ENCODE peak calls at places on chromosomes 3 and 15, in four cellular contexts. R is K562, P is HepG2, A is HCT116. K is an unnamed sample.

GRCh38 chr3:141123677-141124410 is 72.7 kb downstream of the SPSB4 start:
- DNase-seq in R (no peak), P (no peak), A (no peak), K (no peak)

GRCh38 chr3:21314688-21315087 is 436.3 kb downstream of the ZNF385D start:
- DNase-seq in R (no peak), P (no peak), A (no peak), K (no peak)

GRCh38 chr15:101188517-101189340 is 63.1 kb downstream of the CHSY1 start:
- DNase-seq in R (no peak), P (no peak), A (no peak), K (no peak)

GRCh38 chr15:91694131-91694828 is 159.2 kb upstream of the SLCO3A1 start:
- DNase-seq in R (no peak), P (no peak), A (no peak), K (no peak)

GRCh38 chr15:35499723-35500122 is 46.2 kb downstream of the DPH6 start:
- DNase-seq in R (no peak), P (no peak), A (no peak), K (no peak)

GRCh38 chr3:126186749-126187148 is 6.4 kb upstream of the ALDH1L1 start:
- DNase-seq in R (no peak), P (no peak), A (no peak), K (no peak)

GRCh38 chr3:98623572-98624280 is 30.3 kb upstream of the CPOX start:
- DNase-seq in R (no peak), P (no peak), A (no peak), K (no peak)

GRCh38 chr15:60899322-60899966 is 329.7 kb downstream of the RORA start:
- DNase-seq in R (no peak), P (peak), A (no peak), K (no peak)

GRCh38 chr15:29736012-29736744 is 86.1 kb downstream of the TJP1 start:
- DNase-seq in R (no peak), P (no peak), A (no peak), K (no peak)

GRCh38 chr3:37904614-37905047 is 43.0 kb downstream of the CTDSPL start:
- DNase-seq in R (no peak), P (no peak), A (no peak), K (no peak)

GRCh38 chr15:66102563-66103292 is 150.8 kb downstream of the MEGF11 start:
- DNase-seq in R (no peak), P (no peak), A (no peak), K (no peak)

GRCh38 chr3:13123266-13123665 is 50.0 kb upstream of the IQSEC1 start:
- DNase-seq in R (no peak), P (no peak), A (no peak), K (no peak)

GRCh38 chr3:189641776-189642175 is 10.6 kb downstream of the TP63 start:
- DNase-seq in R (no peak), P (no peak), A (no peak), K (no peak)

GRCh38 chr15:62119224-62119925 is 45.7 kb downstream of the C2CD4B start:
- DNase-seq in R (no peak), P (peak), A (peak), K (peak)

GRCh38 chr3:157088506-157089454 is 71.2 kb downstream of the CCNL1 start:
- DNase-seq in R (peak), P (peak), A (peak), K (peak)

GRCh38 chr3:47846880-47847248 is 43.9 kb downstream of the DHX30 start:
- DNase-seq in R (no peak), P (no peak), A (no peak), K (no peak)

GRCh38 chr15:57440167-57440566 is 63.9 kb downstream of the CGNL1 start:
- DNase-seq in R (no peak), P (no peak), A (no peak), K (no peak)

GRCh38 chr15:37103475-37104071 is 3.2 kb upstream of the MEIS2 start:
- DNase-seq in R (no peak), P (no peak), A (no peak), K (no peak)

GRCh38 chr15:35928847-35929246 is 382.9 kb upstream of the DPH6 start:
- DNase-seq in R (no peak), P (no peak), A (no peak), K (no peak)

GRCh38 chr3:115085197-115085865 is 61.8 kb downstream of the ZBTB20 start:
- DNase-seq in R (no peak), P (no peak), A (no peak), K (no peak)

GRCh38 chr3:56320907-56321306 is 147.4 kb downstream of the ERC2 start:
- DNase-seq in R (no peak), P (no peak), A (no peak), K (no peak)

GRCh38 chr3:38608961-38609360 is 40.5 kb downstream of the SCN5A start:
- DNase-seq in R (no peak), P (no peak), A (no peak), K (no peak)

GRCh38 chr15:61835476-61836106 is 224.7 kb downstream of the VPS13C start:
- DNase-seq in R (peak), P (peak), A (peak), K (peak)

GRCh38 chr15:74613953-74614743 is 1.5 kb upstream of the CLK3 start:
- DNase-seq in R (no peak), P (no peak), A (no peak), K (no peak)

GRCh38 chr3:61730058-61730457 is 168.7 kb downstream of the PTPRG start:
- DNase-seq in R (no peak), P (peak), A (no peak), K (no peak)

GRCh38 chr15:70670680-70671079 is 92.7 kb downstream of the UACA start:
- DNase-seq in R (no peak), P (no peak), A (no peak), K (no peak)

GRCh38 chr3:40923130-40923529 is 276.2 kb upstream of the CTNNB1 start:
- DNase-seq in R (no peak), P (no peak), A (no peak), K (no peak)

GRCh38 chr3:195260286-195260905 is 10.6 kb downstream of the XXYLT1 start:
- DNase-seq in R (no peak), P (no peak), A (no peak), K (no peak)

GRCh38 chr3:5021571-5022092 is 42.4 kb downstream of the BHLHE40 start:
- DNase-seq in R (peak), P (peak), A (peak), K (peak)

GRCh38 chr3:30632065-30632464 is 25.7 kb downstream of the TGFBR2 start:
- DNase-seq in R (no peak), P (no peak), A (no peak), K (no peak)

GRCh38 chr3:160400048-160400630 is 689 bp downstream of the SMC4 start:
- DNase-seq in R (peak), P (peak), A (no peak), K (no peak)

GRCh38 chr15:42736178-42736792 is 643 bp downstream of the CDAN1 start:
- DNase-seq in R (peak), P (no peak), A (no peak), K (no peak)

GRCh38 chr3:55690746-55691540 is 203.8 kb upstream of the WNT5A start:
- DNase-seq in R (no peak), P (no peak), A (no peak), K (no peak)

GRCh38 chr15:80662129-80662528 is 33.0 kb upstream of the ABHD17C start:
- DNase-seq in R (no peak), P (no peak), A (no peak), K (no peak)

GRCh38 chr15:80660114-80660513 is 35.0 kb upstream of the ABHD17C start:
- DNase-seq in R (no peak), P (peak), A (no peak), K (no peak)

GRCh38 chr15:80662756-80663553 is 32.2 kb upstream of the ABHD17C start:
- DNase-seq in R (no peak), P (no peak), A (no peak), K (no peak)

GRCh38 chr15:80654299-80654698 is 40.8 kb upstream of the ABHD17C start:
- DNase-seq in R (no peak), P (no peak), A (no peak), K (no peak)

GRCh38 chr15:80659375-80659774 is 35.7 kb upstream of the ABHD17C start:
- DNase-seq in R (no peak), P (no peak), A (no peak), K (no peak)
- TF ChIP-seq REST in R (no peak), P (no peak), A (no peak), K (no peak)

DNA sequence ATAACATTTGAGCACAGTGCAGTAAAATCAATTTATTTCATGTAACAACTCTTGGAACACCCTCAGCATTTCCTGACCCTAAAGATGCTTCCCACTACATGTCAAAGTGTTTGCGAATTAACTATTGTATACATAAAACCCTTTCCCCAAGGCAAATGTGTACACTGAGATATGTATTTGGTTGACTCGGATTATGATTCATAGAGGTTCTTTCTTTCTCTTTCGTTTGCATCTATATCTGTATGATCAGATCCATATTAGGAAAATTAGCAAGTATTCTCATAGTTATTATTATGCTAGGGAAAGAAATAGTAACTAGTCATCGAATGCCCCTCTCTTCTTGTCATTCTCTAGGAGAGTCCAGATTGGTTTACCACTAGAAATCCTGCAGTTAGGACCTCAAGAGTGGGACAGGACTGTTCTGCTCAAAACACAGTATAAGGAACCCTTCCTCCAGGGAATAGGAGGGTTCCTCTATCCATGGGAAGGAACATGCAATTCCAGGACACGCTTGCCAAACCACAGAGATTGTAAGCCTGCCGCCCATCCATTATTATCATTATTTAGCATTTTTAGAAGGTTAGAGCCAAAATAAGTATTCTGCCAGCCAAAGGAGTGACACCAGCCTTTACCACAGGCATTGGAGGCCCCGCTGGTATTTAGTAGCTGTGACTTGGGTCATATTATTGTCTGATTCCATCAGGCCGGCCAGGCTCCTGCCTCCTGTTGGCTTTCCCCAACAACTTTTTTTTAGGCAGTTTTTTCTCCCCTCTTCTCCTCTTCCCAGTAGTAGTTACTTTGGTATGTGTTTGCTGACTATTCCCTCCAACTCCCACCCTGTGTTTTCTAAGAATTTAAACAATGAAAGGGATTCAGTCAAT is 100.7 kb downstream of the GALK2 start:
- DNase-seq in R (no peak), P (no peak), A (no peak), K (peak)
- TF ChIP-seq TCF7L2 in R (no peak), P (no peak), A (no peak), K (no peak)

GRCh38 chr3:53236112-53236841 is 19.5 kb downstream of the TKT start:
- DNase-seq in R (peak), P (peak), A (peak), K (no peak)
- TF ChIP-seq POLR2AphosphoS5 in R (no peak), P (no peak), A (peak), K (no peak)

GRCh38 chr3:122996038-122996580 is 31.5 kb downstream of the SEMA5B start:
- DNase-seq in R (no peak), P (no peak), A (no peak), K (no peak)

GRCh38 chr3:122992628-122993570 is 34.7 kb downstream of the SEMA5B start:
- DNase-seq in R (no peak), P (no peak), A (no peak), K (no peak)

GRCh38 chr3:122993573-122993972 is 34.0 kb downstream of the SEMA5B start:
- DNase-seq in R (no peak), P (no peak), A (no peak), K (no peak)

GRCh38 chr3:122992138-122992537 is 35.4 kb downstream of the SEMA5B start:
- DNase-seq in R (no peak), P (no peak), A (no peak), K (no peak)

DNA sequence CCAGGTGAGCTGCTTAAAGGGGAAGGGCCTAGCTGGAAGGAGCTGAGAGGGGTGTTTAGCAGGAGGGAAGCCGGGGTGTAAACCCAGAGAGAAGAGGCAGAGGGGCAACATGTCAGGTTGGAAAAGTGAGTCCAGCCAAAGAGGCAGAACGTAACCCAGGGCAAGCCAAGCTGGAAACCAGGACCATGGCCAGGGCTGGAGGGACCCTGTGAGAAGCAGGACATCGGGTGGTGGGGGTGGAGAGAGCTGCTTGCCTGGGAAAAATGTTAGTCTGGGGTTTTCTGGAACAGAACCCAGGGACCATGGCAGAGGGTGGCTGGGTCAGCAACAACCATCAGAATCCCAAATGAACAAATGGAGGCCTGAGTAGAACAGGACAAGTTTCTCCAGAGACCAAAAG is 32.6 kb downstream of the SEMA5B start:
- DNase-seq in R (no peak), P (no peak), A (no peak), K (no peak)
- TF ChIP-seq REST in R (no peak), P (no peak), A (no peak), K (peak)

GRCh38 chr15:77019476-77020331 is 24.8 kb downstream of the PSTPIP1 start:
- DNase-seq in R (no peak), P (no peak), A (no peak), K (no peak)
- TF ChIP-seq TCF7L2 in R (no peak), P (no peak), A (no peak), K (no peak)

GRCh38 chr3:161577662-161578061 is 81.1 kb downstream of the OTOL1 start:
- DNase-seq in R (no peak), P (no peak), A (no peak), K (no peak)

DNA sequence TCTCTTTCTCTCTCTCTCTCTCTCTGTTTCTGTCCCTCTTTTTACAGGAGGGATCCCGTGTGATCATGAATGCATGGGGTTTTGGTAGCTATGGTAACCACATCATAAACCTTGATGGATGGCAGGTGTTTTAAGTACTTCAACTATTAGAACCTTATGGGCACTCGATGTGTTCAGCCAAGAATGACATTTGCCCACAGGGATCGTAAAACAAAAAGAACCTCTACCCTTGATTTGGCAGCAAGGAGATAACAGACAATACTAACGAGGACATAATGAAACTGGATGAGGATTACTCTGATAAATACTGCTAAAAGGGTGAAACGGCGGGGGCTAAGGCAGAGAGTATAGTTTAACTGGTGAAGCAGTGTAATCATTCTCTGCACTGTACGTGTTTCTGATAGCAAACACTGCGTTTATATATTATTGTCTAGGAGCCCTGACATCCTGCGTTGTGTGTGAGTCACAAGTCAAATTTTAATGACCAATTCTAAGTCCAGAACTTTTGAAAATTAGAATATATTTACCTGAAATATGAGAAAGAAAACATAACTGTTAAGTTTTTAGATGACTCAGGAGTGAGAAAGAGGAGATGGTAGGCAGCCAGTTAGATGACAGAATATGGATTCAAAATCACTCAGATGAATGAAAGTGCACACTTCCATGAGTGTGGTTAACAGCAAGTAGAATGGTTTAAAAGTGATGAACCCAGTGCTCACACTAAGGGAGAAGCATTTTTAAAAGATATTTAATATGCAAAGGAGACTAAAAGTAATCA is 80.3 kb downstream of the OTOL1 start:
- DNase-seq in R (no peak), P (no peak), A (no peak), K (no peak)
- TF ChIP-seq POLR2AphosphoS5 in R (no peak), P (no peak), A (no peak), K (no peak)

GRCh38 chr3:42078686-42079085 is 12.5 kb upstream of the TRAK1 start:
- DNase-seq in R (no peak), P (no peak), A (no peak), K (no peak)

GRCh38 chr3:42077785-42078184 is 13.4 kb upstream of the TRAK1 start:
- DNase-seq in R (no peak), P (no peak), A (no peak), K (no peak)

GRCh38 chr3:42080452-42080872 is 10.7 kb upstream of the TRAK1 start:
- DNase-seq in R (no peak), P (peak), A (peak), K (no peak)

GRCh38 chr3:42081814-42082473 is 9.2 kb upstream of the TRAK1 start:
- DNase-seq in R (no peak), P (no peak), A (no peak), K (no peak)

DNA sequence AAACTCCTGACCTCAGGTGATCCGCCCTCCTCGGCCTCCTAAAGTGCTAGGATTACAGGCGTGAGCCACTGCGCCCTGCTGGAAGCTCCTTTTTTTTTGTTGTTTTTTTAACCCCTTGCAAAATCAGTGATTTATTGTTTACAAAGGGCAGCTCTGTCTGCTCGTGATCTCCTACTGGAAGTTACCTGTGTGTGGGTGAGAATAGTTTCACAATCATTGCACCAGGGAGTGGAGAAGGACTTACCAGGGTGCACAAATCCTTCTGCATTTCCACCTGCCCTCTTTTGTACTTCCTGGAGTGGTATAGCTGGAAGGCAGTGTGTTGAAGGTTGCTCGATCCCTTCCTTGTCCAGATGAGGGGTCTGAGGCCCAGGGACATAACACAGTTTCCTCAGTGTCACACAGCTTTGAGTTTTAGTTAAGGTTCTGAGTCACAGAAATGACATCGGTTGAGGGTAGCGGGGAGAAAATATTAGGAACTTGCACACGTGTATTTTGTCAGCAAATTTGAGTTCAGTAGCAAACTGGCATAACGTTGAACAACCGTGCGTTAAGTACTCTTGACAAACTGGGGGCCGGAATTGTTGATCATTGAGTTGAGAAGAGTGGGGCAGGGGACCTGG is 11.3 kb upstream of the TRAK1 start:
- DNase-seq in R (no peak), P (peak), A (no peak), K (no peak)
- TF ChIP-seq REST in R (no peak), P (no peak), A (no peak), K (no peak)

DNA sequence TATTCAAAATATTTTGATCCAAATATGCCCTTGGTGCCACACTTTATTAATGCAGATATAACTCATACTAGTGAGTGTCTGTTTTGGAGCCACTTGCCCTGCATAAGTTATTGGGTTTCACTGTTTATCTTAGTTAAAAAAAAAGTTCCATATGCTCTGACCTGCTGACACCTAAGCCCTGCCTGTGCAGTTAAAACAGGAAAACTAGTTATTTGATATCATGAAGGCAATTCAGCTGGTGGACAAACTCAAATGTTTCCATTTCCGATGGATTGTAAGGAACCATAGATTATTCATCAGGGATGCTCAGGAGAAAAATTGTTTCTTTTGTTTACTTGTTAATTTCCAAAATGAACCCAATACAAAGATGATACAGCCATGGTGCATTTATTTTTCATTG is 68.3 kb downstream of the NR2F2 start:
- DNase-seq in R (no peak), P (no peak), A (no peak), K (no peak)
- TF ChIP-seq TCF7L2 in R (no peak), P (no peak), A (no peak), K (no peak)

GRCh38 chr15:69316281-69316680 is 17.6 kb downstream of the PAQR5 start:
- DNase-seq in R (no peak), P (no peak), A (no peak), K (no peak)

GRCh38 chr15:69315402-69316110 is 16.8 kb downstream of the PAQR5 start:
- DNase-seq in R (no peak), P (no peak), A (no peak), K (no peak)

GRCh38 chr15:69317392-69317841 is 18.7 kb downstream of the PAQR5 start:
- DNase-seq in R (no peak), P (no peak), A (no peak), K (no peak)

GRCh38 chr15:69319384-69320375 is 21.0 kb downstream of the PAQR5 start:
- DNase-seq in R (no peak), P (no peak), A (no peak), K (no peak)

GRCh38 chr15:69318033-69318432 is 19.3 kb downstream of the PAQR5 start:
- DNase-seq in R (no peak), P (no peak), A (no peak), K (no peak)
- TF ChIP-seq POLR2AphosphoS5 in R (no peak), P (no peak), A (no peak), K (no peak)

K was measured in Panc1.